ENCODE peak calls at places on chromosomes 7 and 10, in four cellular contexts. S, U, E and O are unnamed samples.

GRCh38 chr10:132914732-132915131 is 27.6 kb downstream of the CFAP46 start:
- DNase-seq in S (no peak), U (no peak), E (no peak), O (no peak)

GRCh38 chr7:2307690-2308107 is 6.5 kb downstream of the SNX8 start:
- DNase-seq in S (no peak), U (no peak), E (no peak), O (no peak)

GRCh38 chr7:12423355-12423994 is 19.8 kb upstream of the VWDE start:
- DNase-seq in S (peak; percentile 87), U (no peak), E (no peak), O (no peak)

GRCh38 chr7:154627571-154628290 is 375.2 kb downstream of the PAXIP1 start:
- DNase-seq in S (no peak), U (no peak), E (no peak), O (no peak)

GRCh38 chr7:139087212-139087611 is 22.3 kb downstream of the ZC3HAV1 start:
- DNase-seq in S (no peak), U (no peak), E (no peak), O (no peak)

GRCh38 chr10:30751678-30752331 is 122.3 kb upstream of the LYZL2 start:
- DNase-seq in S (peak; percentile 78), U (peak; percentile 69), E (peak; percentile 82), O (no peak)

GRCh38 chr7:55077581-55078410 is 59.0 kb downstream of the EGFR start:
- DNase-seq in S (no peak), U (no peak), E (no peak), O (no peak)

GRCh38 chr7:129689995-129690581 is 78.6 kb downstream of the NRF1 start:
- DNase-seq in S (peak; percentile 24), U (no peak), E (no peak), O (no peak)

GRCh38 chr10:88932539-88933256 is 19.9 kb downstream of the ACTA2 start:
- DNase-seq in S (peak; percentile 86), U (peak; percentile 50), E (peak; percentile 73), O (no peak)

DNA sequence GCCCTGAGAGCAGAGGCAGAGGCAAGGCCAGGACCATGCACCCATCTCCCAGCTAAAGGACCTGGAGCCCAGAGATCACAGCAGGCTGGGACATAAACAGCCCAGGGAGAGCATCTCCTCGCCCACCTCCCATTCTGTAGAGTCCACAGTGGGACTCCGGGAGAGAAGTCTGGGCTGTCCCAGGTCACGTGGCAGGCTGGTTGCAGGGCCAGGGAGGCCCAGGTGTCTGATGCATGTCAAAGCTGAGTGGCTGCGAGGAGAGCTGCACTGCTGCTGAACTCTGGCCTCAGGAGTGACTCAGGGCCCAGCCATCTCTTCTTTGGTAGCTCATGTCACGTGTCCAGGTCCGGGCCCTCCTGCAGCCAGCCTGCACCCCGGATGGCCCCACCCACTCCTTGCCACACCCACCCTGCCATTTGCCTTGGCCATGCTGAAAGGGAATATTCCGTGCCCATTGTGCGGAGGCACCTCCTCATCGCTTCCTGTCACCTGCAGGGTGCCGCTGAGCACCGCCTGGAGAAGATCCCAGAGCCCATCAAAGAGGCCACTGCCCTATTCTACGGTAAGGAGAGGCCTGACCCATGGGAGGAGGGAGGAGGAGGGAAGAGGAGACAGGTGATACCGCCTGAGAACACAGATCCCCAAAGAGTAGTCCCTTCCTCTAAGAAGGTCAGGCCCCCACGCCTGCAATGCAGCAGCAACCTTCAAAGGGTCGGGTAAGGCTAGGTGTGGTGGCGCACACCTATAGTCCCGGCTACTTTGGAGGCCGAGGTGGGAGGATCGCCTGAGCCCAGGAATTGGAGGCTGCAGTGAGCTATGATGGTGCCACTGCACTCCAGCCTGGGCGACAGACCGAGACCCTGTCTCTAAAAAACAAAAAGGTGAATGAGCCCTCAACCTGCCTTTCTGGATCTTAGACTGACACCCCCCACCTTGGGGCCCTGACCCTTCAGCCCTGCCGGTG is 12.6 kb upstream of the SH2B2 start:
- DNase-seq in S (peak; percentile 54), U (no peak), E (no peak), O (no peak)
- H3K27ac ChIP-seq in S (no peak overlapping the region), U (no peak overlapping the region), E (no peak overlapping the region), O (no peak overlapping the region)

GRCh38 chr7:47890606-47891005 is 57.7 kb downstream of the PKD1L1 start:
- DNase-seq in S (no peak), U (no peak), E (no peak), O (no peak)

GRCh38 chr7:47890125-47890524 is 58.1 kb downstream of the PKD1L1 start:
- DNase-seq in S (no peak), U (no peak), E (no peak), O (no peak)

GRCh38 chr7:47895026-47895425 is 53.2 kb downstream of the PKD1L1 start:
- DNase-seq in S (no peak), U (no peak), E (no peak), O (no peak)

GRCh38 chr7:47893721-47894365 is 54.4 kb downstream of the PKD1L1 start:
- DNase-seq in S (no peak), U (no peak), E (no peak), O (no peak)

DNA sequence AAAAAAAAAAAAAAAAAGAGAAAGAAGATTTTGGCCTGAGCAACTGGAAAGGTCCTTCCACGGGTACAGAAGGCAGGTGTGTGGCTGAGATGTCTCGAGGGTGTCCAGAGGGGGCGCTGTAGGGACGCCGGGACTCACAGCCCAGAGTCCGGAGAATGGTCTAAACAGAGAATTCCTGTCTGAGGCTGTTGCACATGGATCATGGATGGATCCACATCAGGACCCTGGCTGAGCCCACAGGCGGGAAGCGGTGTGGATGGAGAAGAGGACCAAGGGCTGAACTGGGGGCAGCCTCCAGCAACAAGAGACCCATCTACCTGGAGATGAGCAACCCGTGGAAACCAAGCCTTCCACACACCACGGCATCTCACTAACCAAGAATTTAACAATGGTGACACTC is 55.0 kb downstream of the PKD1L1 start:
- DNase-seq in S (peak; percentile 9), U (no peak), E (no peak), O (no peak)
- TF ChIP-seq CTCF in S (peak; percentile 52), U (no peak), E (no peak), O (no peak)

DNA sequence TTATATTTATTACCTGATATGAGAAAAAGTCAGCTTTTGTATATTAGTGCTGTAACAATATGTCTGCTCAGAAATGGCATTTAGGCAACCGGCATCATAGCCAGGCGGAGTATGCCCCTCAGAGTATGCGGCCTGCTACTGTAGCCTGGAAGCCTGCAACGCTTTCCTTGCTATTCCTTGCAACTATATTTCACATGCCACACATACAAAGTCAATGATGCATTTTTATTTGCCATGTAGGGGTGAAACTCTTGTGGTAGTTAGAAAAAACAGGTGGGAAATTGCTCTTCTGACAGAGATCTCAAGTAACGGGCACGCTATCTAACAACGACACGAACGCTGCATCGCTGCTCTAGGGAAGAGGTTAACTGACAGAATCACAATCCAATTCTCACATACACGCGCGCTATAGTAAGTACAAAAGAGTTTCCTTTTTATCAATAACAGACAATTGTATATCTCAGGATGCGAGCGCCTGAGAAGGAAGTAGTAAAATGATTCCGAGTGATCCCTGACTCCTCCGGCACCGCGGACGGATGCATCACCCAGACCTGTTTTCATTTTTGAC is 5.9 kb downstream of the EBF3 start:
- DNase-seq in S (no peak), U (peak; percentile 31), E (no peak), O (no peak)
- H3K4me3 ChIP-seq in S (no peak overlapping the region), U (peak overlapping the region; percentile 66), E (peak overlapping the region; percentile 68), O (peak overlapping the region; percentile 70)

GRCh38 chr10:13955426-13955825 is 368.7 kb downstream of the PRPF18 start:
- DNase-seq in S (no peak), U (no peak), E (no peak), O (no peak)

GRCh38 chr10:13953371-13953770 is 366.6 kb downstream of the PRPF18 start:
- DNase-seq in S (no peak), U (no peak), E (no peak), O (no peak)

GRCh38 chr10:13949844-13950542 is 363.2 kb downstream of the PRPF18 start:
- DNase-seq in S (peak; percentile 22), U (no peak), E (peak; percentile 63), O (no peak)

GRCh38 chr10:13945760-13946460 is 359.1 kb downstream of the PRPF18 start:
- DNase-seq in S (no peak), U (no peak), E (no peak), O (no peak)

GRCh38 chr10:13950543-13950939 is 363.8 kb downstream of the PRPF18 start:
- DNase-seq in S (no peak), U (no peak), E (no peak), O (no peak)
- H3K27ac ChIP-seq in S (no peak overlapping the region), U (no peak overlapping the region), E (peak overlapping the region; percentile 64), O (peak overlapping the region; percentile 54)